ENCODE peak calls at places on chromosomes 11 and 22, in ten cellular contexts. B is brain microvascular endothelial cell, U is GM23248, L is heart right ventricle, R is astrocyte, K is caudate nucleus, T is upper lobe of left lung, Z is spleen, Q is A549, H is iPS DF 6.9. M is an unnamed sample.

GRCh38 chr11:126345759-126346585 is 9.5 kb upstream of the ST3GAL4 start:
- DNase-seq in B (peak), T (peak), L (peak), Z (peak), K (no peak), H (no peak), U (peak), R (peak), Q (no peak), M (no peak)

GRCh38 chr22:42997577-42997976 is 17.4 kb downstream of the PACSIN2 start:
- DNase-seq in R (no peak), T (no peak), Q (no peak), H (no peak), Z (no peak), U (peak), L (no peak), B (no peak), K (no peak), M (no peak)

GRCh38 chr22:43226368-43226979 is 39.5 kb upstream of the TTLL12 start:
- DNase-seq in T (no peak), L (no peak), U (peak), Q (no peak), K (no peak), H (peak), B (peak), R (peak), Z (no peak), M (no peak)

GRCh38 chr11:94526645-94527438 is 14.6 kb downstream of the C11orf97 start:
- DNase-seq in K (no peak), R (peak), U (peak), T (no peak), H (no peak), B (no peak), Z (no peak), Q (no peak), L (no peak), M (no peak)

GRCh38 chr11:69718147-69718546 is 14.3 kb upstream of the FGF19 start:
- DNase-seq in Q (peak), U (peak), L (peak), R (no peak), K (no peak), B (peak), Z (no peak), H (no peak), T (no peak), M (no peak)

GRCh38 chr11:86916330-86916729 is 38.9 kb downstream of the FZD4 start:
- DNase-seq in U (peak), R (peak), Z (no peak), K (no peak), L (peak), B (peak), T (no peak), H (no peak), Q (peak), M (no peak)

GRCh38 chr11:9692696-9693095 is 28.8 kb downstream of the SWAP70 start:
- DNase-seq in L (no peak), U (no peak), Q (no peak), R (no peak), B (no peak), Z (no peak), H (no peak), T (no peak), K (no peak), M (no peak)

GRCh38 chr11:114448749-114449484 is 9.7 kb downstream of the REXO2 start:
- DNase-seq in T (no peak), R (no peak), Q (no peak), B (no peak), U (peak), Z (no peak), L (no peak), K (no peak), H (no peak), M (no peak)

GRCh38 chr11:74142624-74143023 is 28.2 kb downstream of the C2CD3 start:
- DNase-seq in U (peak), T (no peak), B (no peak), Q (no peak), L (no peak), Z (no peak), K (no peak), H (no peak), R (peak), M (no peak)

GRCh38 chr22:32444068-32444467 is 20.2 kb downstream of the BPIFC start:
- DNase-seq in T (no peak), B (no peak), Z (no peak), R (no peak), H (no peak), L (no peak), U (no peak), K (no peak), Q (peak), M (no peak)

GRCh38 chr22:44357962-44358553 is 45.3 kb upstream of the SHISAL1 start:
- DNase-seq in B (no peak), H (no peak), R (peak), T (no peak), Z (peak), K (no peak), L (no peak), U (no peak), Q (no peak), M (no peak)

GRCh38 chr11:9251306-9251705 is 13.8 kb downstream of the DENND5A start:
- DNase-seq in Q (no peak), T (no peak), K (no peak), H (no peak), L (no peak), R (no peak), U (no peak), Z (no peak), B (no peak), M (no peak)

GRCh38 chr11:86211619-86212018 is 32.9 kb upstream of the EED start:
- DNase-seq in R (no peak), B (no peak), H (no peak), Z (no peak), K (no peak), U (no peak), L (no peak), Q (no peak), T (no peak), M (no peak)

GRCh38 chr11:93844568-93844967 is 5.8 kb downstream of the VSTM5 start:
- DNase-seq in U (no peak), B (no peak), Q (no peak), K (no peak), R (no peak), L (no peak), H (no peak), Z (no peak), T (no peak), M (no peak)

GRCh38 chr11:111413849-111414248 is 34.8 kb upstream of the POU2AF1 start:
- DNase-seq in U (no peak), T (no peak), R (no peak), Q (no peak), L (no peak), B (no peak), K (no peak), H (no peak), Z (no peak), M (no peak)

GRCh38 chr22:25437414-25438160 is 126.9 kb upstream of the GRK3 start:
- DNase-seq in Z (no peak), R (no peak), L (no peak), H (no peak), U (no peak), B (no peak), T (no peak), Q (no peak), K (no peak), M (no peak)

GRCh38 chr11:9017773-9018172 is 14.0 kb upstream of the NRIP3 start:
- DNase-seq in K (peak), R (no peak), L (peak), Q (no peak), U (peak), B (no peak), Z (no peak), H (no peak), T (peak), M (no peak)

GRCh38 chr22:17562906-17563870 is at the start of gene SLC25A18:
- DNase-seq in L (peak), T (peak), B (no peak), U (no peak), Q (no peak), R (peak), Z (peak), H (no peak), K (peak), M (no peak)

GRCh38 chr11:65492637-65493366 is 6.0 kb upstream of the MALAT1 start:
- DNase-seq in L (peak), Q (no peak), R (peak), H (no peak), T (peak), Z (no peak), U (peak), B (peak), K (peak), M (peak)

GRCh38 chr22:33785283-33785991 is 134.8 kb downstream of the LARGE1 start:
- DNase-seq in U (peak), K (no peak), H (no peak), Q (no peak), L (no peak), T (no peak), R (peak), Z (no peak), B (peak), M (no peak)

GRCh38 chr22:47484960-47485571 is 722.6 kb downstream of the TBC1D22A start:
- DNase-seq in L (no peak), Z (no peak), T (no peak), Q (no peak), B (no peak), R (no peak), K (no peak), U (no peak), H (no peak), M (no peak)

GRCh38 chr11:57644748-57645715 is 4.7 kb downstream of the YPEL4 start:
- DNase-seq in B (peak), Z (peak), K (peak), T (peak), U (peak), R (peak), H (no peak), Q (peak), L (peak), M (peak)

GRCh38 chr11:73795925-73796632 is 8.4 kb downstream of the MRPL48 start:
- DNase-seq in Z (no peak), K (peak), R (no peak), L (no peak), U (no peak), T (no peak), B (no peak), H (no peak), Q (no peak), M (no peak)

GRCh38 chr11:123122341-123122740 is 60.4 kb upstream of the HSPA8 start:
- DNase-seq in R (peak), K (no peak), L (no peak), Z (no peak), T (peak), U (peak), B (peak), H (no peak), Q (no peak), M (peak)

GRCh38 chr11:46382644-46383403 is 1.4 kb downstream of the MDK start:
- DNase-seq in Q (peak), T (no peak), R (no peak), L (no peak), U (peak), B (no peak), Z (peak), K (no peak), H (no peak), M (no peak)

GRCh38 chr11:20089796-20090653 is 70.2 kb downstream of the DBX1 start:
- DNase-seq in U (no peak), Z (no peak), B (peak), K (no peak), Q (no peak), H (no peak), L (peak), T (no peak), R (peak), M (no peak)

GRCh38 chr11:74984070-74984469 is 4.7 kb upstream of the NEU3 start:
- DNase-seq in Z (no peak), Q (no peak), B (no peak), H (no peak), R (no peak), U (no peak), L (no peak), T (no peak), K (no peak), M (no peak)

GRCh38 chr22:50677493-50678217 is 5.0 kb downstream of the SHANK3 start:
- DNase-seq in T (no peak), K (no peak), Q (no peak), U (no peak), B (no peak), Z (peak), L (no peak), H (no peak), R (no peak), M (no peak)

GRCh38 chr11:95592455-95592854 is 197.1 kb downstream of the FAM76B start:
- DNase-seq in U (no peak), Z (no peak), Q (no peak), K (no peak), B (no peak), R (peak), T (peak), H (no peak), L (no peak), M (no peak)

GRCh38 chr22:49412236-49412635 is 415.4 kb downstream of the BRD1 start:
- DNase-seq in H (no peak), T (peak), Q (no peak), B (no peak), R (no peak), Z (no peak), K (no peak), L (no peak), U (no peak), M (no peak)

GRCh38 chr11:134049303-134049702 is 19.6 kb upstream of the JAM3 start:
- DNase-seq in Q (no peak), B (no peak), K (no peak), H (no peak), L (no peak), T (no peak), R (no peak), U (no peak), Z (no peak), M (no peak)

GRCh38 chr22:17781319-17782031 is 7.2 kb upstream of the BID start:
- DNase-seq in H (no peak), T (peak), Z (no peak), U (peak), L (no peak), R (peak), K (no peak), B (peak), Q (peak), M (no peak)

GRCh38 chr11:117407016-117407415 is 79.4 kb downstream of the CEP164 start:
- DNase-seq in K (no peak), T (no peak), L (no peak), B (no peak), H (no peak), U (no peak), Q (no peak), Z (no peak), R (no peak), M (no peak)

GRCh38 chr11:85745626-85746025 is 59.6 kb upstream of the CCDC89 start:
- DNase-seq in Z (no peak), U (no peak), L (no peak), H (no peak), B (no peak), T (no peak), Q (no peak), R (no peak), K (no peak), M (no peak)

GRCh38 chr11:31974737-31975136 is 116.1 kb upstream of the RCN1 start:
- DNase-seq in T (no peak), B (peak), U (peak), L (no peak), R (peak), K (no peak), Q (no peak), H (no peak), Z (no peak), M (no peak)

GRCh38 chr11:127136438-127136837 is 135.9 kb upstream of the KIRREL3 start:
- DNase-seq in Z (no peak), K (no peak), H (peak), T (no peak), L (no peak), Q (no peak), U (no peak), R (no peak), B (no peak), M (no peak)

GRCh38 chr22:29700949-29701927 is 18.6 kb upstream of the CABP7 start:
- DNase-seq in H (no peak), B (no peak), T (peak), R (peak), Z (no peak), Q (peak), L (no peak), U (peak), K (no peak), M (no peak)

GRCh38 chr11:57568330-57568766 is 876 bp upstream of the UBE2L6 start:
- DNase-seq in K (no peak), B (peak), R (peak), H (peak), U (no peak), T (no peak), L (peak), Z (no peak), Q (no peak), M (no peak)

DNA sequence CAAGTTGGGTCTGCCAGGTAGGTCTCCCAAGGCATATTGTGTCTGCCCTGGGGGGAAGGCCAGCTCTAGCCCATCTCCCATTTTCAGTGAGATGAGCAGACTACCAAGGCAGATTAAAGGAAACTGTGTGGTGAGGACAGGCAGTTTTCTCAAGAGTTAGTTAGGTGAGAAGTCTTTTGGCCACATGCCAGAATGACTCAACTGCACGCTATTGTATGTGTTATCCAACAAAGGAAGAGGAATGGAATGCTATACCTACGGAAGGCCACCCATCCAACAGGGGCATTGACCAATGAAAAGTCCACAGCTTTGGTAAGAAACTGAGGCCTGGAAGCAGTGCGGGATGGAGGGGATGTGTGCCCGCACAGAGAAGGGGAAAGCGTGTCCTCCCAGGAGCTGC is 941.7 kb downstream of the NTM start:
- DNase-seq in H (no peak), Z (no peak), T (no peak), L (no peak), K (no peak), R (peak), U (peak), B (peak), Q (no peak), M (no peak)
- H3K27ac ChIP-seq in H (no peak), Z (no peak), T (no peak), L (no peak), K (no peak), R (peak), U (no peak), B (no peak), Q (no peak), M (no peak)

DNA sequence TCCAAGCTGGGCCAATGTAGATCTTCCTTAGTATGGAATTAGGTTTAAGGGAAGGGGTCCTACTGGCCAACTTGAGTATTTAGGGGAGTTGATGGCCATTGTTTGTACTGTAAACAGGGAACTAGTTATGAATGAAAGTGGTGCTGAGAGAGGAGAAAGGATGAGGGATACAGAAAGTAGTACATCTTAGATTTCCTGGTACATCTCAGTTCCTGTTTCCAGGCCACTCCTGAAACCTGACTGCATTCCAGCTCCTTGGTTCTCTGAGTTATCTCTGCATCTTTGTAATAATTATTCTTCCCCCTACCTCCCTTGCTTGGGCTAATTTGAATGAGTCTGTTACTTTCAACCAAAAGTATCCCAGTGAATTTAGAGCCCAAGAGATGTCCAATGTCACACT is 30.1 kb downstream of the MIAT start:
- DNase-seq in Q (no peak), B (no peak), H (no peak), L (no peak), Z (no peak), R (no peak), T (no peak), U (no peak), K (no peak), M (no peak)
- H3K27ac ChIP-seq in Q (no peak), B (no peak), H (no peak), L (no peak), Z (no peak), R (no peak), T (no peak), U (no peak), K (no peak), M (no peak)

DNA sequence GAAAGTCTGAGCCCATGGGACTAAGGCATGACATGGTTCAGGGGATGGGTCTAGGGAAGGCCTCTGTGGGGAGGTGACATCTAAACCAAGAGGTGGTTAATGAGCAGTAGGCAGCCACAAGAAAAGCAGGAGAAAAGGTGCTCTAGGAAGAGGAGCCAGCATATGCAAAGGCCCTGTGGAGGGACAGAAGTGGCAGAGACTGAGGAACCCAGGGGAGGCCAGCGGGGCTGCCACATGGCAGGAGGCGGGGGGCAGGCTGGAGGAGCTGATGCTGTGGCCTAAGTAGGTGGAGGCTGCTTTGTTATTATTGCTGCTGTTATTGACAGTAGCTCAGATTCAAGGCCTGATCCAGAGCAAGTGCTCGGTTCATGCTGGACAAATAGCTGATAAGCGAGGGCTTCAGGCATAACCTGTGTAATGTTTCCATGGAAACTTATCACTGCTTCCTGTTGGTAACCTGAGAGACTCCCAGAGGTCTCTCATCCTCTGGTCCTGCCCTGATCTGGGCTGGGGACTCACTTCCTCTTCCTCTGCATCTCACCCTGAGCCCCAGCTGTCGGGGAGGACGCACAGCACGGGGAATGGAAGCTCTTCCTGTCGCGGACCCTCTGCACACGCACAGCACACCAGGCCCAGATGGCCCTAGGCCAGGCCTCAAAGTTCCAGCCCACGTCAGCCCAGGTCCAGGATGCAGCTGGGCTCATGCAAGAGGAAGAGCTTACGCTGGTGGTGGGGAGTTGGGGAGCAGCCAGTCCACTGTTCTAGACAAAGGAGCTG is 75.2 kb upstream of the TP53I11 start:
- DNase-seq in H (no peak), L (peak), T (no peak), B (no peak), Q (no peak), U (no peak), R (peak), K (no peak), Z (peak), M (no peak)
- H3K27ac ChIP-seq in H (no peak), L (peak), T (no peak), B (no peak), Q (no peak), U (no peak), R (no peak), K (no peak), Z (peak), M (peak)

GRCh38 chr11:2130881-2131352 is 8.3 kb downstream of the IGF2 start:
- DNase-seq in Z (no peak), B (no peak), H (no peak), K (no peak), L (no peak), T (no peak), Q (no peak), R (no peak), U (no peak), M (no peak)
- H3K27ac ChIP-seq in Z (no peak), B (no peak), H (no peak), K (no peak), L (no peak), T (no peak), Q (no peak), R (no peak), U (no peak), M (no peak)